ENCODE peak calls at places on chromosomes 11 and 22, in seven cellular contexts. One of them, this sample, is unnamed.

GRCh38 chr11:121881806-121882205 is 234.2 kb downstream of the BLID start:
- DNase-seq in HCT116: no peak
- DNase-seq in HFF-Myc: no peak
- DNase-seq in cardiac fibroblast: peak
- DNase-seq in heart left ventricle: no peak
- DNase-seq in epithelial cell of esophagus: peak
- DNase-seq in pancreas: no peak
- DNase-seq in this sample: peak

GRCh38 chr11:90639687-90640086 is 416.8 kb upstream of the CHORDC1 start:
- DNase-seq in heart left ventricle: no peak
- DNase-seq in epithelial cell of esophagus: peak
- DNase-seq in pancreas: no peak
- DNase-seq in HFF-Myc: no peak
- DNase-seq in HCT116: no peak
- DNase-seq in cardiac fibroblast: no peak
- DNase-seq in this sample: peak

GRCh38 chr11:32392840-32393239 is 42.5 kb downstream of the WT1 start:
- DNase-seq in pancreas: no peak
- DNase-seq in heart left ventricle: no peak
- DNase-seq in HFF-Myc: no peak
- DNase-seq in epithelial cell of esophagus: no peak
- DNase-seq in cardiac fibroblast: no peak
- DNase-seq in HCT116: no peak
- DNase-seq in this sample: no peak

GRCh38 chr11:126231725-126232459 is 20.3 kb downstream of the FAM118B start:
- DNase-seq in epithelial cell of esophagus: no peak
- DNase-seq in cardiac fibroblast: peak
- DNase-seq in HFF-Myc: no peak
- DNase-seq in pancreas: no peak
- DNase-seq in heart left ventricle: no peak
- DNase-seq in HCT116: no peak
- DNase-seq in this sample: no peak

GRCh38 chr22:42077486-42078125 is 1.9 kb upstream of the SMDT1 start:
- DNase-seq in heart left ventricle: no peak
- DNase-seq in pancreas: no peak
- DNase-seq in epithelial cell of esophagus: no peak
- DNase-seq in HCT116: no peak
- DNase-seq in cardiac fibroblast: no peak
- DNase-seq in HFF-Myc: no peak
- DNase-seq in this sample: no peak

GRCh38 chr11:46743693-46744339 is 24.8 kb downstream of the F2 start:
- DNase-seq in epithelial cell of esophagus: no peak
- DNase-seq in HFF-Myc: no peak
- DNase-seq in HCT116: no peak
- DNase-seq in pancreas: no peak
- DNase-seq in heart left ventricle: no peak
- DNase-seq in cardiac fibroblast: no peak
- DNase-seq in this sample: peak

GRCh38 chr11:18641677-18642076 is 7.5 kb upstream of the SPTY2D1 start:
- DNase-seq in HFF-Myc: no peak
- DNase-seq in pancreas: no peak
- DNase-seq in HCT116: no peak
- DNase-seq in cardiac fibroblast: no peak
- DNase-seq in heart left ventricle: no peak
- DNase-seq in epithelial cell of esophagus: no peak
- DNase-seq in this sample: no peak

GRCh38 chr11:128575956-128576340 is 11.4 kb downstream of the ETS1 start:
- DNase-seq in HFF-Myc: no peak
- DNase-seq in heart left ventricle: peak
- DNase-seq in HCT116: no peak
- DNase-seq in epithelial cell of esophagus: no peak
- DNase-seq in cardiac fibroblast: peak
- DNase-seq in pancreas: no peak
- DNase-seq in this sample: no peak

GRCh38 chr11:108754901-108755625 is 90.2 kb downstream of the DDX10 start:
- DNase-seq in cardiac fibroblast: peak
- DNase-seq in pancreas: no peak
- DNase-seq in heart left ventricle: no peak
- DNase-seq in HFF-Myc: no peak
- DNase-seq in epithelial cell of esophagus: no peak
- DNase-seq in HCT116: no peak
- DNase-seq in this sample: no peak

GRCh38 chr11:35725880-35726279 is 63.3 kb downstream of the TRIM44 start:
- DNase-seq in epithelial cell of esophagus: peak
- DNase-seq in HCT116: peak
- DNase-seq in HFF-Myc: peak
- DNase-seq in cardiac fibroblast: peak
- DNase-seq in heart left ventricle: peak
- DNase-seq in pancreas: no peak
- DNase-seq in this sample: peak

GRCh38 chr11:28529540-28530410 is 421.6 kb downstream of the METTL15 start:
- DNase-seq in epithelial cell of esophagus: peak
- DNase-seq in cardiac fibroblast: peak
- DNase-seq in HFF-Myc: peak
- DNase-seq in heart left ventricle: no peak
- DNase-seq in HCT116: peak
- DNase-seq in pancreas: no peak
- DNase-seq in this sample: peak

GRCh38 chr11:111148953-111149352 is 96.6 kb upstream of the POU2AF2 start:
- DNase-seq in epithelial cell of esophagus: peak
- DNase-seq in cardiac fibroblast: peak
- DNase-seq in HFF-Myc: no peak
- DNase-seq in pancreas: no peak
- DNase-seq in heart left ventricle: no peak
- DNase-seq in HCT116: no peak
- DNase-seq in this sample: no peak

DNA sequence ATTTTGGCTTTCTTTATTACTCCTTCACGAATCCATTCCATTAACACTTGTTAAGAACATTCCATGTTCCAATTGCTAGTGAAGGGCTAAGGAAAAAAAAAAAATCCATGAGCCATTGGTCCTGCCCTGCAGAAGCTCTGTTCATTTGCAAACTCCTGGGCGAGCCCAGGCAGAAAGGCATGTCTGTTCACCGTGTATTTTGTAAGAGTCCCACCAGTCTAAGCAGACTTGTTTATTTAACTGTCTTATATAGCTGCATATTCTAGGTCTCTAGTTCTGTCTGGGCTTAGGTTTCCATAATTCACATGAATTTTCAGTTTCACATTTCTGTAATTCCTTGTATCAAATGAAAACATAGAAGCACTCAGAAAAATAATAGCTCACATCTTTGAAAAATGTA is 97.4 kb upstream of the POU2AF2 start:
- DNase-seq in pancreas: no peak
- DNase-seq in heart left ventricle: no peak
- DNase-seq in epithelial cell of esophagus: peak
- DNase-seq in HCT116: no peak
- DNase-seq in HFF-Myc: no peak
- DNase-seq in cardiac fibroblast: peak
- DNase-seq in this sample: no peak
- TF ChIP-seq CTCF in pancreas: no peak
- TF ChIP-seq CTCF in heart left ventricle: no peak
- TF ChIP-seq CTCF in epithelial cell of esophagus: no peak
- TF ChIP-seq CTCF in HCT116: no peak
- TF ChIP-seq CTCF in HFF-Myc: no peak
- TF ChIP-seq CTCF in cardiac fibroblast: no peak
- TF ChIP-seq CTCF in this sample: no peak

GRCh38 chr11:64644348-64645242 is 53.6 kb downstream of the SLC22A12 start:
- DNase-seq in epithelial cell of esophagus: peak
- DNase-seq in pancreas: no peak
- DNase-seq in HFF-Myc: no peak
- DNase-seq in cardiac fibroblast: no peak
- DNase-seq in HCT116: no peak
- DNase-seq in heart left ventricle: no peak
- DNase-seq in this sample: no peak

GRCh38 chr11:64642418-64642735 is 51.4 kb downstream of the SLC22A12 start:
- DNase-seq in HFF-Myc: no peak
- DNase-seq in cardiac fibroblast: no peak
- DNase-seq in HCT116: no peak
- DNase-seq in heart left ventricle: no peak
- DNase-seq in pancreas: no peak
- DNase-seq in epithelial cell of esophagus: no peak
- DNase-seq in this sample: no peak

GRCh38 chr11:64642876-64643257 is 51.8 kb downstream of the SLC22A12 start:
- DNase-seq in HCT116: no peak
- DNase-seq in epithelial cell of esophagus: no peak
- DNase-seq in heart left ventricle: no peak
- DNase-seq in HFF-Myc: no peak
- DNase-seq in pancreas: no peak
- DNase-seq in cardiac fibroblast: no peak
- DNase-seq in this sample: no peak

GRCh38 chr11:64643927-64644326 is 52.9 kb downstream of the SLC22A12 start:
- DNase-seq in heart left ventricle: no peak
- DNase-seq in pancreas: no peak
- DNase-seq in cardiac fibroblast: no peak
- DNase-seq in HCT116: no peak
- DNase-seq in HFF-Myc: no peak
- DNase-seq in epithelial cell of esophagus: no peak
- DNase-seq in this sample: no peak

GRCh38 chr11:64643258-64643881 is 52.4 kb downstream of the SLC22A12 start:
- DNase-seq in HFF-Myc: no peak
- DNase-seq in pancreas: peak
- DNase-seq in HCT116: no peak
- DNase-seq in heart left ventricle: no peak
- DNase-seq in cardiac fibroblast: no peak
- DNase-seq in epithelial cell of esophagus: no peak
- DNase-seq in this sample: no peak
- H3K4me3 ChIP-seq in HFF-Myc: no peak
- H3K4me3 ChIP-seq in pancreas: peak
- H3K4me3 ChIP-seq in HCT116: no peak
- H3K4me3 ChIP-seq in heart left ventricle: peak
- H3K4me3 ChIP-seq in cardiac fibroblast: no peak
- H3K4me3 ChIP-seq in epithelial cell of esophagus: no peak
- H3K4me3 ChIP-seq in this sample: no peak

DNA sequence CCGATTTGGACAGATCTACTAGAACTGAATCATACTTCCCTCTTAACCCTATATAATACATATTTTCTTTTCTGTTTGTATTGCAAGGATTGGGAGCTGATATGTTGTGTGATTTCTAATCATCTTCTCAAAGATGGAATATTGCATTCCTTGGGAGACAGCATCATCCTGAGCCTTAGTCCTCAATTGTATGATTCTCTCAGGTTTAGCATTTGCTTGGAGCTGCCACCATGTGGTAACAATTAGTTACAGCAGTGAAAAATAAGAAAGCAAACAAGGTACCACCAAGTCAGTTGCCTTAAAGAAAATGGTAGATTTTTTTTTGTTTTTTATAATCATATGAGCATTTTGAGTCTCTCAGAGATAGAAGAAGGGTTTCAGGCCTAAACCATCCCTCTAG is 11.9 kb downstream of the SNX19 start:
- DNase-seq in HCT116: no peak
- DNase-seq in HFF-Myc: no peak
- DNase-seq in pancreas: no peak
- DNase-seq in cardiac fibroblast: no peak
- DNase-seq in heart left ventricle: no peak
- DNase-seq in epithelial cell of esophagus: peak
- DNase-seq in this sample: no peak
- TF ChIP-seq CTCF in HCT116: peak
- TF ChIP-seq CTCF in HFF-Myc: peak
- TF ChIP-seq CTCF in pancreas: no peak
- TF ChIP-seq CTCF in cardiac fibroblast: peak
- TF ChIP-seq CTCF in heart left ventricle: peak
- TF ChIP-seq CTCF in epithelial cell of esophagus: peak
- TF ChIP-seq CTCF in this sample: peak

GRCh38 chr11:73662445-73663157 is 16.2 kb downstream of the PLEKHB1 start:
- DNase-seq in cardiac fibroblast: no peak
- DNase-seq in epithelial cell of esophagus: no peak
- DNase-seq in heart left ventricle: no peak
- DNase-seq in HFF-Myc: no peak
- DNase-seq in HCT116: no peak
- DNase-seq in pancreas: no peak
- DNase-seq in this sample: no peak

GRCh38 chr11:73663604-73664495 is 17.5 kb downstream of the PLEKHB1 start:
- DNase-seq in HFF-Myc: no peak
- DNase-seq in cardiac fibroblast: no peak
- DNase-seq in HCT116: no peak
- DNase-seq in pancreas: no peak
- DNase-seq in epithelial cell of esophagus: no peak
- DNase-seq in heart left ventricle: no peak
- DNase-seq in this sample: no peak

GRCh38 chr11:73660497-73661034 is 14.2 kb downstream of the PLEKHB1 start:
- DNase-seq in epithelial cell of esophagus: no peak
- DNase-seq in HCT116: no peak
- DNase-seq in pancreas: no peak
- DNase-seq in cardiac fibroblast: no peak
- DNase-seq in heart left ventricle: no peak
- DNase-seq in HFF-Myc: no peak
- DNase-seq in this sample: no peak

GRCh38 chr11:73659961-73660360 is 13.6 kb downstream of the PLEKHB1 start:
- DNase-seq in epithelial cell of esophagus: peak
- DNase-seq in pancreas: no peak
- DNase-seq in HFF-Myc: no peak
- DNase-seq in heart left ventricle: no peak
- DNase-seq in HCT116: no peak
- DNase-seq in cardiac fibroblast: no peak
- DNase-seq in this sample: no peak

DNA sequence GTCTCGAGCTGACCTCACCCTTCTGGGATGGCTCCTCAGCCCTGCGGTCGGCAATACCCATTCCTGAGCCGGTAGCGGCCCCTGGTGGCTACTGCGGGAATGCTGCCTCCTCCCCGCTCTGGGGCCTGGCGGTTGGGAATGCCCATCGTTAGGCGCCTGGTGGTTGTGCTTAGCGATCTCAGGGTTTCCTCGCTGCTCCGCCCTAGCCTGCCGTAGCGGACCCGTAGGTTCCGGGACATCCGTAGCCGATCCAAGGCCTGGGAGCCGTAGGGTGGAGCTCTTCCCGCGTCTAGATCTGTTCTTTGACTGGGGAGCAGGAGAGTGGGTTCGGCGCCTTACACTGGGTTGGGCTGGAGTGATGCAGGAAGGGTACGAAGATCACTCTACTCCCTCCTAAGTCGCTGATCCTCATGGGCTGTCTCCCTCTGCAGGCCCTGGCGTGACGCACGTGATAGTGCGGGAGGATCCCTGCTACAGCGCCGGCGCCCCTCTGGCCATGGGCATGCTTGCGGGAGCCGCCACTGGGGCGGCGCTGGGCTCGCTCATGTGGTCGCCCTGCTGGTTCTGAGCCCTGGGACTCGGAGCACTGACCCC is 14.8 kb downstream of the PLEKHB1 start:
- DNase-seq in heart left ventricle: peak
- DNase-seq in HFF-Myc: peak
- DNase-seq in pancreas: peak
- DNase-seq in epithelial cell of esophagus: peak
- DNase-seq in cardiac fibroblast: peak
- DNase-seq in HCT116: peak
- DNase-seq in this sample: peak
- H3K4me3 ChIP-seq in heart left ventricle: peak
- H3K4me3 ChIP-seq in HFF-Myc: peak
- H3K4me3 ChIP-seq in pancreas: peak
- H3K4me3 ChIP-seq in epithelial cell of esophagus: peak
- H3K4me3 ChIP-seq in cardiac fibroblast: peak
- H3K4me3 ChIP-seq in HCT116: no peak
- H3K4me3 ChIP-seq in this sample: peak

This sample was measured in brain microvascular endothelial cell.